ENCODE peak calls at places on chromosome 22, in four cellular contexts. O, X, J and U are unnamed samples. For H3K9me3, the result is how much of the 10 kb centered on the place peaks cover.

GRCh38 chr22:38453065-38453672 is 1.8 kb downstream of the KCNJ4 start:
- DNase-seq in O (no peak), X (no peak), J (no peak), U (no peak)

GRCh38 chr22:45919504-45920286 is 57.3 kb downstream of the WNT7B start:
- DNase-seq in O (no peak), X (peak), J (peak), U (no peak)

GRCh38 chr22:46748948-46749681 is 11.1 kb upstream of the CERK start:
- DNase-seq in O (peak), X (peak), J (no peak), U (peak)

GRCh38 chr22:41541484-41541883 is 2.8 kb downstream of the POLR3H start:
- DNase-seq in O (no peak), X (no peak), J (no peak), U (no peak)

GRCh38 chr22:40595497-40596234 is 40.9 kb downstream of the MRTFA start:
- DNase-seq in O (no peak), X (no peak), J (no peak), U (no peak)

GRCh38 chr22:24133187-24133965 is 47.9 kb upstream of the SUSD2 start:
- DNase-seq in O (no peak), X (peak), J (no peak), U (peak)

GRCh38 chr22:35126993-35127392 is 61.0 kb downstream of the ISX start:
- DNase-seq in O (peak), X (no peak), J (no peak), U (no peak)

GRCh38 chr22:38782402-38783094 is 11.4 kb downstream of the DNAL4 start:
- DNase-seq in O (no peak), X (no peak), J (peak), U (no peak)

GRCh38 chr22:17911312-17911705 is 113.1 kb downstream of the MICAL3 start:
- DNase-seq in O (no peak), X (no peak), J (no peak), U (no peak)

GRCh38 chr22:30607300-30607930 is 441 bp downstream of the TCN2 start:
- DNase-seq in O (no peak), X (no peak), J (no peak), U (no peak)

GRCh38 chr22:20741634-20742581 is 32.0 kb upstream of the SERPIND1 start:
- DNase-seq in O (peak), X (no peak), J (peak), U (no peak)

GRCh38 chr22:30176431-30176830 is 70.1 kb downstream of the LIF start:
- DNase-seq in O (no peak), X (no peak), J (peak), U (no peak)

GRCh38 chr22:46054091-46054877 is 77.3 kb upstream of the WNT7B start:
- DNase-seq in O (peak), X (no peak), J (peak), U (no peak)

GRCh38 chr22:17773606-17774205 is 563 bp downstream of the BID start:
- DNase-seq in O (peak), X (no peak), J (peak), U (peak)

GRCh38 chr22:32852346-32853251 is 51.1 kb downstream of the TIMP3 start:
- DNase-seq in O (no peak), X (no peak), J (no peak), U (no peak)

GRCh38 chr22:19448076-19448607 is 631 bp upstream of the C22orf39 start:
- DNase-seq in O (peak), X (no peak), J (peak), U (no peak)

GRCh38 chr22:24367841-24368240 is 59.6 kb upstream of the ADORA2A start:
- DNase-seq in O (no peak), X (no peak), J (no peak), U (no peak)

GRCh38 chr22:17159504-17159951 is 451 bp upstream of the HDHD5 start:
- DNase-seq in O (no peak), X (peak), J (peak), U (no peak)

GRCh38 chr22:24423519-24424000 is 3.8 kb upstream of the ADORA2A start:
- DNase-seq in O (no peak), X (peak), J (no peak), U (peak)

GRCh38 chr22:24008022-24008283 is 2.7 kb upstream of the GSTT4 start:
- DNase-seq in O (no peak), X (no peak), J (no peak), U (no peak)

GRCh38 chr22:27490080-27490479 is 311.5 kb downstream of the MN1 start:
- DNase-seq in O (no peak), X (no peak), J (no peak), U (no peak)

DNA sequence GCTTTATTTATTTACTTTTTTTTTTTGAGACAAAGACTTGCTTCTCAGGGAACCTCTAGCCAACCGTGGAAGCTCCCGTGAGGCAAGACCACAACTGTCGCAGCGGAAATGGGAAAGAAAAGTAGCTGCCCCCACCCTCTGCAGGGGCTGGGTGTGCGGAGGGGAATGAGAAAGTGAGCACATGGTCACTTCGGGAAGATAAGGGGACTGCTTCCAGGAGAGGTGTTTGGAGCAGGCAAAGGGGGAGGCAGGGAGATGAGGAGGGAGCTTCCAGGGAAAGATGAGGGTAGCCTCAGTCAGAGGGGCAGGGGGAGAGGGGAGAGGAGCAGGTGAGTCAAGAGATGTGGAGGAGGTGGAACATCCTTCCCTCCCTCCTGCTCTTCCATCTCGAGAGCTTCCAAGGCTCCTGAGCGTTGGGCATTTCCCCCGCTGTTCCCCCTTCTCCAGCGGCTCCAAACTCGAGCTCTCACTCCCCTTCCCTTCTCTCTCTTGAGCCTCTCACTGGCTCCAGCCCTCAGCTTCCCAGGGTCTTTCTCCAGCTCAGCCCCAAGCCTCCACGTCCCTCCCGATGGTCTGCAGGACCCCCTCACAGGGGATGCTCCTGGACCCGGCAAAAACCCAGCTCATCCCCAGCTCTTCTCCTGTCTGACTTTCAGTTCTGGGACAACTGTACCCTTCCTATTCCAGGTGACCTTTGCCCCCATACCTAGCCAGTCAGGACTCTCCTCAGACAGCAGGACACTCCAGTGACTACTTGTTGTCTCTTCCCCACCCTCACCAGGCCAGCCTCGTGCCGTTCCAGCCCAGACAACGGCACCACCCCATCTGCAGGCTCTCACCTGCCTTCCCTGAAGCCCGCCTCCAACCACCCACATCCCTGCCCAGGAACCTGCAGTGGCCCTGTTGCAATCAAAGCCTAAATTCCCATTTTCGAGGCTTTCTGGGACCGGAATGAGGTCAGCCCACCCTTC is 4.0 kb downstream of the IL2RB start:
- DNase-seq in O (no peak), X (no peak), J (peak), U (no peak)
- TF ChIP-seq CTCF in O (no peak), X (no peak), J (no peak), U (no peak)

DNA sequence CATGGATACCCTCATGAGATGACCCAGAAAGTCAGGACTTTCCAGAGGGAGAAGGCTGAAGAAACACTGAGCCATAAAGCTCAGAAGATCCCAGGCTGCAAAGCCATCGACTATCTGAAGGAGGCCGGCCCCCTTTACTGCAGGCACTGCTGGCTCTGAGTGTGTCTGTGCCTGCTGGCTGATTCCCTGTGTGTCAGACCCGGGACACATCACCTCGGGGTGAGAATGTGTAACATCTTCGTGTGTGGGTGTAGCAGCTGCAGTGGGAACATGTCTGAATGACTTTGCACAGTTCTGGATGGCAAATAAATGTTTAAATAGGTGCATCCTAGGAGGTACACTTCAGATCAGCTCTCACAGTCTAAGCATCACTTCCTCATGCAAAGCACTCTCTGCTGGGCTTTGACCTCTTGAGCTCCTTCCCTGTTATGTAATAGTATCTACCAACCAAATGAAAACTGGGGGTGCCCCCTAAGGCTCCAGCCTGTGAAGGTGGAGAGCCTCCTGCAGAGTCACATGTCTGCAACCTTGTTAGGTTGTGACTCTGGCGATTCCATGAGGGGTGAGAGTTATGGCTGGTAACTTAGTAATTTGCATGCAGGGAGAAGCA is 1084.9 kb downstream of the TBC1D22A start:
- DNase-seq in O (no peak), X (no peak), J (no peak), U (no peak)
- H3K27ac ChIP-seq in O (no peak), X (no peak), J (no peak), U (no peak)

GRCh38 chr22:36617694-36618522 is 85.6 kb downstream of the CACNG2 start:
- DNase-seq in O (no peak), X (no peak), J (no peak), U (no peak)
- H3K9me3 ChIP-seq in O (under half), X (under half), J (under half), U (under half)

DNA sequence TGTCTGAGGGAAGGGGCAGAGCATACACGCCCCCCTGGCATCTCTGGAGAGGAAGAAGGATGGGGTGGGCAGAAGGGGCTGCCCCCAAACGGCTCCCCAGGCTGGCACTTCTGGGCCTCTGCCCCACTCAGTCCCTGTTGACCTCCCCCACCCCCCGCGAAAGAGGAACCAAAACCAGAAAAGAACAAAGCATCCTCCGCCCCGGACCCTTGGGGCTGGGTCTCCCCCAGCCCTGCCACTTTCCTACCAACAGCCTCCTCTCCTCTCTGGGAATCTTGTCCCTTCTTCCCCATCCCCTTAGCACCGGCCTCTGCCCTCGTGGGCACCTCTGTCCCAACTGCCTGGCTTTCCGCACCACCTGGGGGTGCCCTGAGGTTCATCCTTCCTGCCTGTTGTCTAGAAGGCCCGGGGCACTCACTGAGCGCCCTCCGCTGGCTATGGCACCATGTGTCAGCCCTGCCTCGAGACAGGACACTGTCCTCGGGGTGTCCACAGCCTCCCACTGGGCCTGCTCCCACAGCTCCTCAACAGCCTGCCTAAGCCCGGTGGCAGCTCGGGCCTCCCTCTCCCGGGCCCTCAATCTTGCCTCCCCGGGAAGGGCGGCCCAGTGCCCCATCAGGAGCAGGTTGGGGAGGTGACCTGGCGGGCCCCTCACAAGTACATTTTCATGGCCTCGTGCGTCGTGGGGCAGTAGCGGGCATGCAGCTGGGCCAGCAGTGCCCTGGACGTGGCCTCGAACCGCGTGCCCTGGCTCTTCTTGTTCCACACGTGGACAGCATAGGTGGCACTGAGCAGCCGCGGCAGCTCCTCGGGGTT is 28.2 kb downstream of the A4GALT start:
- DNase-seq in O (no peak), X (no peak), J (no peak), U (no peak)
- TF ChIP-seq CTCF in O (peak), X (no peak), J (no peak), U (no peak)

DNA sequence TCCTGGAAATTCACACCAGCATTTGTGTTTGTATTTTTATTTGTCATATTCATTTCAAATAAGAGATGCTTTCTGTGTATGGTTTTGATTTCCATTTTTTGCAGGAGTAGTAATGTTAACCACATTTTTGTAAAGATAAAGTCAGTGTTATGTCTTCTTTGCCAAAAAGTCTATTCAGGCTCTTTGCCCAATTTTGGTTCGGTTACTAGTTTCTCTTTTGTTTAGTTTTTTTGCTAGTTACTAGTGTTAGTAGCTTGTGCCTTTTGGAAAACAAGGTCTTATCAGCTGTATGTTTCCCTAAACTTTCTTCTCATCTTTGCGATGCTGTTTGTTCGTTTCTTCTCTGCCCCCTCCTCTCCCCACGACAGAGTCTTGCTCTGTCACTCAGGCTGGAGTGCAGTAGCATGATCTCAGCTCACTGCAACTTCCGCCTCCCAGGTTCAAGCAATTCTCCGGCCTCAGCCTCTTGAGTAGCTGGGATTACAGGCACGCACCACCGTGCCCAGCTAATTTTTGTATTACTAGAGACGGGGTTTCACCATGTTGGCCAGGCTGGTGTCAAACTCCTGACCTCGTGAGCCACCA is 112.3 kb upstream of the GRK3 start:
- DNase-seq in O (no peak), X (no peak), J (no peak), U (no peak)
- H3K27ac ChIP-seq in O (no peak), X (no peak), J (no peak), U (no peak)

GRCh38 chr22:49549851-49550430 is 277.7 kb downstream of the BRD1 start:
- DNase-seq in O (no peak), X (peak), J (no peak), U (peak)
- H3K9me3 ChIP-seq in O (under half), X (under half), J (half or more), U (under half)

DNA sequence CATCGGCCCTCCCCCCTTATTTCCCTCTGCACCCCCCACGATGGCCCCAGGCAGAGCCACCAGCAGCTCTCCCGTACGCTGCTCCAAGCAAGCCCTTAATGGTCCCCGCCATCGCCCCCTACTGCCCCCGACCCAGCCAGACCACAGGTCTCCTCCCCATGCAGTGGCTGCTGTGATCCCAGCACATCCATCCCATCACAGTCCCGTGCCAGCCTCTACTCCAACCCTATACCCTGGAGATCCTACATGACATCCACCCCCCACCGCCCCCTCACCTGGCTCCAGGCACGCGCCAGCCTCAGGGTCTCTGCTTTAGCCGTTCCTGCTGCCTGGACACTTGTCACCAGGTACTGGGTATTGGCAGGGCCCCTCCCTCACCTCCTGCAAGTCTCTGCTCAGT is 85.8 kb upstream of the RTL6 start:
- DNase-seq in O (no peak), X (peak), J (no peak), U (no peak)
- TF ChIP-seq CTCF in O (no peak), X (no peak), J (no peak), U (no peak)

GRCh38 chr22:22930571-22931556 is 43.2 kb downstream of the IGLL5 start:
- DNase-seq in O (no peak), X (no peak), J (no peak), U (no peak)

GRCh38 chr22:22933100-22933806 is 45.6 kb downstream of the IGLL5 start:
- DNase-seq in O (no peak), X (no peak), J (no peak), U (no peak)

GRCh38 chr22:22931557-22932270 is 44.1 kb downstream of the IGLL5 start:
- DNase-seq in O (no peak), X (no peak), J (no peak), U (no peak)

GRCh38 chr22:22933807-22934542 is 46.4 kb downstream of the IGLL5 start:
- DNase-seq in O (no peak), X (no peak), J (no peak), U (no peak)

DNA sequence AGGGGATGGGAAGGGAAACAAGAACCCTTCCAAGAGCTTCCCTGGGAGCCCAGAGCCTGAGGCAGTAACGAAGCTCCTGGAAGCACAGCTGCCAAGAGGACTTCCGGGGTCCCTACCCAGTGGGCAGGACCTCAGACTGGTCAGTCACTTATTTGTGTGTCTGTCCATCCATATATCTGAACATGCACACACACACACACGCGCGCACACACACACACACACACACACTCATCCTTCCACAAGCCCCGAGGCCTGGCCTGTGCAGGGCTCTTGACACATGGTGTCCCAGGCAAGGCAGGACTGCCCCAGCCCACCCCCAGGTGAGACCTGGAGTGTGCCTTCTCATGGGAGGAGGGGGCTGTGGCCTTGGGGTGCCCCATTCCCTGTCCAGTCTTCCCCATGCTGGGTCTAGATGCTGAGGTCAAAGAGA is 44.9 kb downstream of the IGLL5 start:
- DNase-seq in O (no peak), X (no peak), J (no peak), U (no peak)
- H3K27ac ChIP-seq in O (peak), X (no peak), J (no peak), U (no peak)

GRCh38 chr22:43235445-43236400 is 48.8 kb upstream of the TTLL12 start:
- DNase-seq in O (no peak), X (no peak), J (no peak), U (no peak)

GRCh38 chr22:43234299-43234988 is 47.5 kb upstream of the TTLL12 start:
- DNase-seq in O (no peak), X (no peak), J (no peak), U (no peak)

GRCh38 chr22:43238526-43239006 is 51.6 kb upstream of the TTLL12 start:
- DNase-seq in O (no peak), X (no peak), J (no peak), U (no peak)

GRCh38 chr22:43237280-43237679 is 50.3 kb upstream of the TTLL12 start:
- DNase-seq in O (no peak), X (no peak), J (no peak), U (no peak)

GRCh38 chr22:43236401-43237166 is 49.6 kb upstream of the TTLL12 start:
- DNase-seq in O (no peak), X (peak), J (no peak), U (no peak)
- H3K9me3 ChIP-seq in O (under half), X (under half), J (under half), U (under half)